ENCODE peak calls at places on chromosomes 13 and 19, in seven cellular contexts. F, U, P, M, L, D and K are unnamed samples.

GRCh38 chr19:19342086-19343015 is 21.7 kb downstream of the MAU2 start:
- DNase-seq in F (peak; percentile 90), U (peak; percentile 58), P (peak; percentile 83), M (peak; percentile 64), L (peak; percentile 16), D (peak; percentile 76), K (peak; percentile 14)

GRCh38 chr19:12521996-12522395 is 29.3 kb downstream of the ZNF564 start:
- DNase-seq in F (no peak), U (no peak), P (no peak), M (no peak), L (no peak), D (no peak), K (no peak)

GRCh38 chr13:95644611-95645052 is at the start of gene DZIP1:
- DNase-seq in F (peak; percentile 82), U (no peak), P (peak; percentile 94), M (peak; percentile 80), L (peak; percentile 61), D (peak; percentile 41), K (peak; percentile 30)

GRCh38 chr13:107608736-107609135 is 606.6 kb downstream of the LIG4 start:
- DNase-seq in F (no peak), U (no peak), P (no peak), M (no peak), L (no peak), D (no peak), K (no peak)

GRCh38 chr19:53549354-53549753 is 11.4 kb downstream of the ZNF331 start:
- DNase-seq in F (no peak), U (no peak), P (no peak), M (no peak), L (no peak), D (no peak), K (no peak)

GRCh38 chr19:53467138-53467502 is 413 bp upstream of the ZNF813 start:
- DNase-seq in F (peak; percentile 60), U (no peak), P (no peak), M (peak; percentile 26), L (no peak), D (no peak), K (no peak)

GRCh38 chr13:113656831-113657671 is 947 bp downstream of the ATP4B start:
- DNase-seq in F (peak; percentile 50), U (peak; percentile 31), P (no peak), M (no peak), L (no peak), D (peak; percentile 25), K (no peak)

GRCh38 chr19:40600086-40600917 is 867 bp upstream of the LTBP4 start:
- DNase-seq in F (no peak), U (no peak), P (peak; percentile 23), M (peak; percentile 71), L (no peak), D (no peak), K (no peak)

GRCh38 chr13:43787998-43788397 is 1.2 kb upstream of the ENOX1 start:
- DNase-seq in F (no peak), U (no peak), P (peak; percentile 42), M (no peak), L (peak; percentile 33), D (no peak), K (no peak)

GRCh38 chr19:39765091-39766076 is 13.3 kb upstream of the LEUTX start:
- DNase-seq in F (peak; percentile 61), U (no peak), P (peak; percentile 83), M (no peak), L (peak; percentile 11), D (peak; percentile 44), K (peak; percentile 3)

GRCh38 chr19:18023596-18024212 is 15.7 kb downstream of the ARRDC2 start:
- DNase-seq in F (no peak), U (no peak), P (no peak), M (peak; percentile 87), L (no peak), D (peak; percentile 64), K (no peak)

GRCh38 chr19:7869910-7870511 is 4.2 kb downstream of the PRR36 start:
- DNase-seq in F (no peak), U (no peak), P (peak; percentile 81), M (no peak), L (no peak), D (peak; percentile 68), K (no peak)

GRCh38 chr19:13011653-13012389 is 16.5 kb downstream of the NFIX start:
- DNase-seq in F (no peak), U (no peak), P (no peak), M (no peak), L (no peak), D (no peak), K (no peak)

GRCh38 chr13:98576215-98576945 is 527 bp downstream of the STK24 start:
- DNase-seq in F (peak; percentile 82), U (no peak), P (peak; percentile 62), M (peak; percentile 63), L (no peak), D (peak; percentile 59), K (no peak)

GRCh38 chr13:77457989-77458388 is 77.5 kb upstream of the SCEL start:
- DNase-seq in F (no peak), U (no peak), P (no peak), M (no peak), L (no peak), D (no peak), K (no peak)

GRCh38 chr13:74219571-74219970 is 85.4 kb upstream of the KLF12 start:
- DNase-seq in F (no peak), U (no peak), P (no peak), M (no peak), L (no peak), D (no peak), K (no peak)

GRCh38 chr19:411723-412355 is 2.9 kb upstream of the C2CD4C start:
- DNase-seq in F (peak; percentile 57), U (no peak), P (no peak), M (no peak), L (no peak), D (no peak), K (no peak)

GRCh38 chr19:55256562-55257460 is 2.0 kb downstream of the PPP6R1 start:
- DNase-seq in F (no peak), U (no peak), P (no peak), M (no peak), L (no peak), D (no peak), K (no peak)

DNA sequence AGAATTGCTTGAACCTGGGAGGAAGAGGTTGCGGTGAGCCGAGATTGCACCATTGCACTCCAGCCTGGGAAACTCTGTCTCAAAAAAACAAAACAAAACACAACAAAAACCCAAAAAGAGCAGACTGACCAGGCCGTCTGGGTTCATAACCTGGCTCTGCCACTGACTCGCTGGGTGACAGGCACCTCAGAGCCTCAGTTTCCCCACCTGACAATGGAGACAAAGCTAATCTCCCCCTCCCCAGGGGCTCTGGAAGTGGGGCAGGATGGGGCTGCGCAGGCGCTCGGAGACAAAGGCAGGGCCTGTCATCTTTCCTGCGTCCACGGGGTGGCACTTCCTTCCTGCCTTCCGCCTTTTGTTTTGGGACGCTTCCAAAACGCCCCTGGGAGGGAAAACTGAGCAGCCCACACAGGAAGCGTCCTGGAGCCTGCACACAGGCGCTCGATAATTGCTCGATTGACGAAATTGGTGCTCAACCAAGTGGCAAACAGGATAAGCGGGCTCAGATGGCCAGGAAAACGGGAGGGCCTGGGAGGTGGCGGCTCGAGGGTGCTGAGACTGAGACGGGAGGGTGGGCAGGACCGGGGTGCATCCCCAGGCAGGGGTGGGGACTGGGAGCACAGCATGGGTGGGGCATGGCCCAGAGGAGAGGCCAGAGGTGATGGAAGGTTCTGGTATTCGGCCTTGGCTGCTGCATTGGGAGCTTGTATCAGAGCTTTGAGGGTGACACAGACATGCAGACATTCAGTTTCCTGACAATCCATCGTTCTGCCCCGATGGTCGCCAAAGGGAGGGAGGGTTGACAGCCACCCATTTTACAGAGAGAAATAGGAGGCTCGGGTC is 17.8 kb downstream of the SPC24 start:
- DNase-seq in F (peak; percentile 75), U (peak; percentile 81), P (peak; percentile 97), M (peak; percentile 79), L (peak; percentile 73), D (peak; percentile 77), K (peak; percentile 83)
- H3K4me3 ChIP-seq in F (peak overlapping the region; percentile 31), U (peak overlapping the region; percentile 57), P (peak overlapping the region; percentile 32), M (no peak overlapping the region), L (no peak overlapping the region), D (peak overlapping the region; percentile 36), K (peak overlapping the region; percentile 23)

GRCh38 chr19:44738161-44738535 is 10.4 kb upstream of the BCL3 start:
- DNase-seq in F (no peak), U (no peak), P (no peak), M (no peak), L (no peak), D (no peak), K (no peak)

GRCh38 chr19:44738603-44739585 is 9.6 kb upstream of the BCL3 start:
- DNase-seq in F (no peak), U (no peak), P (no peak), M (no peak), L (no peak), D (peak; percentile 68), K (no peak)

GRCh38 chr19:44741841-44742352 is 6.6 kb upstream of the BCL3 start:
- DNase-seq in F (peak; percentile 93), U (peak; percentile 97), P (peak; percentile 20), M (peak; percentile 99), L (peak; percentile 99), D (peak; percentile 98), K (peak; percentile 99)

GRCh38 chr19:44741258-44741731 is 7.2 kb upstream of the BCL3 start:
- DNase-seq in F (no peak), U (no peak), P (no peak), M (no peak), L (no peak), D (no peak), K (no peak)

DNA sequence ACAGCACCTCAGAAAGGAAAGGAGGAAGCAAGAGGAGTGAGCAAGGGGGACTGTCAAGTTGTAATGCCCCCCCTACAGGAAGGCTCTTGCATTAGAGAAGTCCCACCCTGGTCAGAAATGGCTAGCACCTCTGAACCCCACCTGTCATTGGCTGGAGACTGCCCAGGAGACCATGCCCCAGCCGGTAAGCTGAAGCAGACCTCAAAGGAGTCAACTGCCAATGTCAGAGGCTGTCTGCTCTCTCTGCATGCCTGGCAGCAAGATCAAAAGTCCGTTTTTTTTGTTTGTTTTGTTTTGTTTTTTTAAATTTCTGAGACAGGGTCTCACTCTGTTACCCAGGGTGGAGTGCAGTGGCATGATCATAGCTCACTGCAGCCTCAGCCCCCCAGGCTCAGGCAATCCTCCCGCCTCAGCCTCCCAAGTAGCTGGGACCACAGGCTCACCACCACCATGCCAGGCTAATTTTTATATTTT is 8.1 kb upstream of the BCL3 start:
- DNase-seq in F (no peak), U (no peak), P (no peak), M (no peak), L (no peak), D (no peak), K (no peak)
- TF ChIP-seq CTCF in F (no peak), U (no peak), P (no peak), M (no peak), L (peak; percentile 24), D (no peak), K (peak; percentile 20)

GRCh38 chr19:16197188-16197621 is 506 bp upstream of the AP1M1 start:
- DNase-seq in F (no peak), U (no peak), P (no peak), M (no peak), L (peak; percentile 55), D (no peak), K (peak; percentile 62)
- H3K4me3 ChIP-seq in F (peak overlapping the region; percentile 100), U (peak overlapping the region; percentile 86), P (peak overlapping the region; percentile 84), M (no peak overlapping the region), L (peak overlapping the region; percentile 100), D (peak overlapping the region; percentile 88), K (peak overlapping the region; percentile 94)

DNA sequence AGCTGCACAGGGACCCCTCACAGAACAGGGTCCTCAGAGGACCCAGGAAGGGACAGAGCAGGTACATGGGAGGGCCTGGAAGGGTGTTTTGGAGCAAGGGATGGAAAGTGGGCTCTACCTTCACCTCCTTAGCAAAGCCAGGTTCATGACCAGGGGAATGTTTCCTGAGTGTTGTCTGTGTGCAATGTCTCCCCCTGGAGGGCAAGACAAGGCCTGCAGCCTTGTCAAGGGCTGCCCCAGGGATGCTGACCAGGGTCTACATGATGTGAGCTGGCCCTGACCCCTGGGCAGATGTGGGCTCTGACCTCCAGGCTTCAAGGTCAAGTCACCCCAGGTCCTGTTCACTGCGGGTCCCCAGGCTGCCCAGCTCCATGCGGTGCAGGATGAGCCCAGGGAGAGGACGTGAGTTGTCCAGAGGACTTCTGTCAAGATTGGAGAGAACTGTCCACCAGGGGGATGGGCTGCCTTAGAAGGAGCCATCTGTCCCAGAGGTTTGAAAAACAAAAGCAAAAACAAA is 1.0 kb upstream of the CEACAM1 start:
- DNase-seq in F (peak; percentile 86), U (peak; percentile 63), P (peak; percentile 48), M (peak; percentile 46), L (peak; percentile 6), D (peak; percentile 81), K (no peak)
- TF ChIP-seq CTCF in F (peak; percentile 93), U (peak; percentile 81), P (peak; percentile 79), M (peak; percentile 81), L (peak; percentile 90), D (no peak), K (peak; percentile 97)